ENCODE peak calls at places on chromosomes 11 and 22, in eight cellular contexts. E, J, C, W, R, Q, B and U are unnamed samples.
A peak's percentile ranks its signal among the peaks of the same experiment; 100 is the strongest.

GRCh38 chr22:49576241-49577141 is 251.2 kb downstream of the BRD1 start:
- DNase-seq in E (peak; percentile 1), J (no peak), C (no peak), W (no peak), R (no peak), Q (no peak), B (peak; percentile 52), U (no peak)

GRCh38 chr11:1130276-1131032 is 27.3 kb upstream of the MUC5AC start:
- DNase-seq in E (peak; percentile 6), J (no peak), C (peak; percentile 11), W (no peak), R (peak; percentile 12), Q (no peak), B (peak; percentile 48), U (no peak)

GRCh38 chr11:119461250-119461963 is 38.4 kb upstream of the THY1 start:
- DNase-seq in E (no peak), J (peak; percentile 37), C (no peak), W (no peak), R (no peak), Q (no peak), B (no peak), U (no peak)

GRCh38 chr22:44280665-44281188 is 32.0 kb downstream of the SHISAL1 start:
- DNase-seq in E (no peak), J (no peak), C (no peak), W (no peak), R (no peak), Q (no peak), B (no peak), U (no peak)

GRCh38 chr11:2549876-2550605 is 105.2 kb downstream of the KCNQ1 start:
- DNase-seq in E (peak; percentile 6), J (no peak), C (no peak), W (no peak), R (no peak), Q (no peak), B (peak; percentile 57), U (no peak)

GRCh38 chr22:35276019-35276418 is 18.7 kb downstream of the HMGXB4 start:
- DNase-seq in E (no peak), J (no peak), C (no peak), W (no peak), R (no peak), Q (no peak), B (no peak), U (no peak)

GRCh38 chr11:89583580-89583979 is 92.4 kb upstream of the NOX4 start:
- DNase-seq in E (no peak), J (no peak), C (no peak), W (no peak), R (no peak), Q (no peak), B (no peak), U (no peak)

GRCh38 chr22:20494978-20495860 is at the start of gene KLHL22:
- DNase-seq in E (peak; percentile 44), J (peak; percentile 37), C (peak; percentile 28), W (no peak), R (peak; percentile 43), Q (peak; percentile 50), B (peak; percentile 73), U (peak; percentile 4)

GRCh38 chr11:2477254-2477653 is 32.4 kb downstream of the KCNQ1 start:
- DNase-seq in E (no peak), J (no peak), C (no peak), W (no peak), R (no peak), Q (no peak), B (no peak), U (no peak)

GRCh38 chr11:14537134-14537599 is 17.0 kb upstream of the PSMA1 start:
- DNase-seq in E (peak; percentile 32), J (peak; percentile 5), C (no peak), W (no peak), R (peak; percentile 53), Q (peak; percentile 76), B (no peak), U (peak; percentile 26)

GRCh38 chr11:30422828-30423648 is 100.1 kb downstream of the ARL14EP start:
- DNase-seq in E (peak; percentile 9), J (no peak), C (no peak), W (no peak), R (peak; percentile 30), Q (peak; percentile 64), B (no peak), U (no peak)

GRCh38 chr11:33258631-33259184 is 1.5 kb downstream of the HIPK3 start:
- DNase-seq in E (no peak), J (peak; percentile 74), C (no peak), W (no peak), R (peak; percentile 46), Q (no peak), B (peak; percentile 80), U (peak; percentile 3)

GRCh38 chr11:130400793-130401483 is 27.5 kb downstream of the ADAMTS8 start:
- DNase-seq in E (no peak), J (peak; percentile 21), C (no peak), W (peak; percentile 85), R (no peak), Q (no peak), B (no peak), U (no peak)

GRCh38 chr11:65891180-65892136 is 985 bp downstream of the CCDC85B start:
- DNase-seq in E (no peak), J (no peak), C (peak; percentile 50), W (no peak), R (no peak), Q (no peak), B (peak; percentile 81), U (no peak)

GRCh38 chr11:31106963-31107576 is 262.5 kb downstream of the DCDC1 start:
- DNase-seq in E (peak; percentile 38), J (peak; percentile 39), C (peak; percentile 47), W (peak; percentile 24), R (peak; percentile 41), Q (peak; percentile 66), B (no peak), U (peak; percentile 85)

GRCh38 chr11:35418282-35418846 is 994 bp downstream of the SLC1A2 start:
- DNase-seq in E (no peak), J (no peak), C (peak; percentile 45), W (no peak), R (no peak), Q (no peak), B (no peak), U (no peak)

GRCh38 chr22:40922484-40923303 is 28.5 kb upstream of the RBX1 start:
- DNase-seq in E (no peak), J (peak; percentile 35), C (no peak), W (no peak), R (no peak), Q (peak; percentile 62), B (no peak), U (peak; percentile 15)

GRCh38 chr22:20084547-20085413 is 4.7 kb downstream of the DGCR8 start:
- DNase-seq in E (no peak), J (no peak), C (no peak), W (no peak), R (no peak), Q (no peak), B (no peak), U (peak; percentile 49)

GRCh38 chr11:75924966-75925784 is 110.2 kb downstream of the UVRAG start:
- DNase-seq in E (no peak), J (peak; percentile 42), C (no peak), W (no peak), R (no peak), Q (peak; percentile 17), B (no peak), U (no peak)

GRCh38 chr11:79396674-79397073 is 44.2 kb downstream of the TENM4 start:
- DNase-seq in E (no peak), J (no peak), C (no peak), W (no peak), R (no peak), Q (no peak), B (no peak), U (no peak)

GRCh38 chr11:74403607-74404006 is 5.4 kb upstream of the PGM2L1 start:
- DNase-seq in E (no peak), J (no peak), C (no peak), W (no peak), R (no peak), Q (no peak), B (no peak), U (no peak)

GRCh38 chr11:74398244-74399159 is at the start of gene PGM2L1:
- DNase-seq in E (peak; percentile 96), J (peak; percentile 93), C (peak; percentile 97), W (peak; percentile 90), R (peak; percentile 95), Q (peak; percentile 98), B (peak; percentile 97), U (peak; percentile 84)

GRCh38 chr11:74397531-74398243 is 546 bp downstream of the PGM2L1 start:
- DNase-seq in E (peak; percentile 62), J (peak; percentile 75), C (peak; percentile 56), W (no peak), R (peak; percentile 68), Q (peak; percentile 70), B (no peak), U (no peak)
- TF ChIP-seq CTCF in E (no peak), J (peak; percentile 37), C (peak; percentile 17), W (peak; percentile 29), R (no peak), Q (no peak), B (no peak), U (peak; percentile 41)

GRCh38 chr11:74487875-74488274 is 5.6 kb downstream of the LIPT2 start:
- DNase-seq in E (no peak), J (no peak), C (no peak), W (no peak), R (no peak), Q (no peak), B (no peak), U (no peak)
- TF ChIP-seq CTCF in E (no peak), J (no peak), C (no peak), W (no peak), R (no peak), Q (no peak), B (no peak), U (peak; percentile 42)

DNA sequence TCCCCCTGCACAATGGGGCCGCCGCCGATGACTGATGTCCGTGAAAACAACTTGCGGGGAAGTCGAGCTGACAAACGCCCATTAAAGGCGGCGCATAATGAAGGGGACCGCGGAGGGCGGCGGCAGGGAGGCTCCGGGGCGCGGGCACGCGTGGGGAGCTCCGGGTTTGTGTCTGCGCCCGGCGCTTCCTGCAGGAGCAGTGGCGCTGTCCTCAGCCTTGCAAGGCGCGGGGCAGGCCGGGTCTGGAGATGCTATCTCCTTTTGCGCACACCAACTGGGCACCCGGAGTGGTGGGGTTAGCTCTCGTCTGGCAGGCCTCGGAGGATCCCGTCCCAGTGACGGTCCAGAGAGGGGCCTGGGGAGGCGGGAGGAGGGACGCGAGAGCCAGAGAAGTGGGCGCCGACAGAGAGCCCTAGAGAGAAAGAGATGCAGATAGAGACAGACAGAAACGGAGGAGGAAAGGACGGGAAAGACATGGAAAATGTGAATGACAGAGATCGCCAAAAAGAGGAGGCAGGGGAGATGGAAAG is 390 bp upstream of the FGF3 start:
- DNase-seq in E (no peak), J (no peak), C (no peak), W (no peak), R (no peak), Q (no peak), B (no peak), U (no peak)
- TF ChIP-seq CTCF in E (no peak), J (no peak), C (no peak), W (no peak), R (no peak), Q (no peak), B (no peak), U (no peak)

DNA sequence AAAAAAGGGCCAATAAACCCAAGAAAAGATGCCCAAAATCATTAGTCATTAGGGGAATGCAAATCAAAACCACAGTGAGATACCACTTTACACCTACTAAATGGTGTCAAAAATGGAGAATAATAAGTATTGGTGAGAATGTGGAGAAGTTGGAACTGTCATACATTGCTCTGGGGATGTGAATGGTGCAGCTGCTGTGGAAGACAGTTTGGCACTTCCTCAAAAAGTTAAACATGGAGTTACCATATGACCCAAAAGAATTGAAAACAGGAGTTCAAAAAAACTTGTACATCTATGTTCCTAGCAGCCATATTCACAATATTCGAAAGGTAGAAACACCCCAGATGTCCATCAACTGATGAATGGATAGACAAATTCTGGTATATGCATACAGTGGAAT is 24.5 kb upstream of the DLAT start:
- DNase-seq in E (no peak), J (no peak), C (no peak), W (no peak), R (no peak), Q (no peak), B (no peak), U (no peak)
- TF ChIP-seq CTCF in E (no peak), J (no peak), C (no peak), W (no peak), R (no peak), Q (no peak), B (no peak), U (no peak)